ENCODE peak calls at places on chromosomes 12 and 14, in seven cellular contexts. O is KG1; I is COR-L47; M is kidney epithelial cell; U is left lung; C is lower leg skin; X is stimulated activated CD8-positive, alpha-beta memory T cell treated with anti-CD3 and anti-CD28 coated beads, Interleukin-15, amount 100 ng/mL, for 24 hours. B is an unnamed sample.

GRCh38 chr14:85565862-85566296 is 35.9 kb downstream of the FLRT2 start:
- DNase-seq in O (no peak), I (peak), M (peak), U (no peak), C (no peak), X (no peak), B (no peak)

GRCh38 chr12:116718578-116719454 is 19.1 kb downstream of the SPRING1 start:
- DNase-seq in O (no peak), I (no peak), M (peak), U (no peak), C (no peak), X (no peak), B (peak)

GRCh38 chr14:67618617-67619063 is 1.1 kb upstream of the ARG2 start:
- DNase-seq in O (peak), I (peak), M (no peak), U (no peak), C (no peak), X (no peak), B (peak)

GRCh38 chr12:111410229-111411186 is 4.8 kb downstream of the SH2B3 start:
- DNase-seq in O (no peak), I (no peak), M (no peak), U (no peak), C (no peak), X (no peak), B (no peak)

GRCh38 chr14:104098272-104099095 is 13.0 kb downstream of the ASPG start:
- DNase-seq in O (no peak), I (no peak), M (no peak), U (no peak), C (no peak), X (no peak), B (no peak)

GRCh38 chr14:46580941-46581671 is 70.5 kb downstream of the RPL10L start:
- DNase-seq in O (peak), I (peak), M (no peak), U (no peak), C (no peak), X (no peak), B (no peak)

GRCh38 chr14:32545858-32546210 is 216.7 kb downstream of the AKAP6 start:
- DNase-seq in O (no peak), I (no peak), M (no peak), U (no peak), C (no peak), X (no peak), B (no peak)

GRCh38 chr14:102086972-102087761 is at the start of gene HSP90AA1:
- DNase-seq in O (peak), I (peak), M (peak), U (peak), C (peak), X (peak), B (no peak)

GRCh38 chr14:105883066-105884005 is 357.0 kb downstream of the TMEM121 start:
- DNase-seq in O (no peak), I (peak), M (no peak), U (peak), C (no peak), X (no peak), B (no peak)

GRCh38 chr14:81737938-81738337 is 204.3 kb upstream of the SEL1L start:
- DNase-seq in O (no peak), I (no peak), M (no peak), U (no peak), C (no peak), X (no peak), B (no peak)

GRCh38 chr12:106044773-106045172 is 94.0 kb downstream of the NUAK1 start:
- DNase-seq in O (no peak), I (no peak), M (peak), U (no peak), C (no peak), X (no peak), B (no peak)

GRCh38 chr14:22493143-22493542 is 95.9 kb downstream of the DAD1 start:
- DNase-seq in O (no peak), I (no peak), M (no peak), U (no peak), C (no peak), X (no peak), B (no peak)

GRCh38 chr14:68373124-68373646 is 419.7 kb downstream of the ZFP36L1 start:
- DNase-seq in O (no peak), I (no peak), M (no peak), U (no peak), C (no peak), X (no peak), B (no peak)

GRCh38 chr14:102426796-102427195 is 64.1 kb downstream of the TECPR2 start:
- DNase-seq in O (no peak), I (no peak), M (no peak), U (no peak), C (no peak), X (no peak), B (no peak)

GRCh38 chr12:103273645-103274044 is 222.1 kb downstream of the C12orf42 start:
- DNase-seq in O (no peak), I (no peak), M (no peak), U (no peak), C (no peak), X (no peak), B (no peak)

GRCh38 chr14:92121207-92121669 is 268 bp downstream of the NDUFB1 start:
- DNase-seq in O (no peak), I (no peak), M (no peak), U (peak), C (peak), X (no peak), B (no peak)

GRCh38 chr12:29782285-29782820 is 1.4 kb downstream of the TMTC1 start:
- DNase-seq in O (no peak), I (no peak), M (peak), U (no peak), C (peak), X (no peak), B (no peak)

GRCh38 chr14:101875726-101876268 is 88.6 kb upstream of the DYNC1H1 start:
- DNase-seq in O (no peak), I (no peak), M (no peak), U (no peak), C (no peak), X (no peak), B (no peak)

GRCh38 chr14:26828741-26829140 is 230.9 kb upstream of the NOVA1 start:
- DNase-seq in O (no peak), I (no peak), M (no peak), U (no peak), C (no peak), X (no peak), B (no peak)

GRCh38 chr12:46473634-46474201 is 101.1 kb upstream of the SLC38A2 start:
- DNase-seq in O (peak), I (peak), M (peak), U (peak), C (peak), X (no peak), B (peak)

GRCh38 chr14:63248211-63248610 is 44.0 kb downstream of the RHOJ start:
- DNase-seq in O (no peak), I (no peak), M (no peak), U (no peak), C (no peak), X (no peak), B (peak)

GRCh38 chr14:24262821-24263733 is at the start of gene TGM1:
- DNase-seq in O (no peak), I (no peak), M (no peak), U (no peak), C (no peak), X (no peak), B (no peak)

GRCh38 chr14:52029881-52030280 is 39.0 kb downstream of the NID2 start:
- DNase-seq in O (no peak), I (no peak), M (no peak), U (no peak), C (no peak), X (no peak), B (no peak)

GRCh38 chr14:34482463-34482862 is 20.4 kb upstream of the SPTSSA start:
- DNase-seq in O (no peak), I (no peak), M (no peak), U (no peak), C (no peak), X (no peak), B (no peak)

GRCh38 chr14:24274101-24274543 is 2.7 kb upstream of the RABGGTA start:
- DNase-seq in O (no peak), I (no peak), M (peak), U (no peak), C (no peak), X (no peak), B (no peak)

GRCh38 chr14:98070521-98070920 is 1201.5 kb downstream of the BCL11B start:
- DNase-seq in O (no peak), I (peak), M (no peak), U (no peak), C (no peak), X (no peak), B (no peak)

GRCh38 chr14:55814064-55814463 is 234.1 kb downstream of the KTN1 start:
- DNase-seq in O (no peak), I (no peak), M (no peak), U (no peak), C (no peak), X (no peak), B (no peak)

GRCh38 chr14:88321692-88322504 is 1.2 kb downstream of the KCNK10 start:
- DNase-seq in O (no peak), I (no peak), M (no peak), U (no peak), C (no peak), X (no peak), B (no peak)

GRCh38 chr14:20578325-20578724 is 9.5 kb downstream of the RNASE11 start:
- DNase-seq in O (no peak), I (no peak), M (no peak), U (no peak), C (no peak), X (no peak), B (no peak)

GRCh38 chr12:122878780-122879612 is 16.9 kb downstream of the VPS37B start:
- DNase-seq in O (no peak), I (no peak), M (no peak), U (no peak), C (no peak), X (no peak), B (no peak)

GRCh38 chr12:47908738-47909137 is 3.9 kb upstream of the VDR start:
- DNase-seq in O (no peak), I (no peak), M (no peak), U (no peak), C (no peak), X (no peak), B (no peak)

GRCh38 chr14:24329736-24330135 is 5.1 kb downstream of the ADCY4 start:
- DNase-seq in O (no peak), I (no peak), M (no peak), U (peak), C (no peak), X (no peak), B (no peak)

GRCh38 chr12:26715232-26715631 is 117.8 kb downstream of the ITPR2 start:
- DNase-seq in O (no peak), I (no peak), M (no peak), U (no peak), C (no peak), X (no peak), B (no peak)

GRCh38 chr12:42109031-42109430 is 35.6 kb downstream of the GXYLT1 start:
- DNase-seq in O (no peak), I (no peak), M (no peak), U (no peak), C (no peak), X (no peak), B (no peak)

GRCh38 chr14:73817020-73817419 is 34.6 kb upstream of the PTGR2 start:
- DNase-seq in O (no peak), I (no peak), M (no peak), U (no peak), C (no peak), X (no peak), B (no peak)

GRCh38 chr14:54220122-54220691 is 176.6 kb upstream of the CDKN3 start:
- DNase-seq in O (no peak), I (no peak), M (no peak), U (no peak), C (no peak), X (no peak), B (no peak)

GRCh38 chr12:95836185-95836609 is 22.6 kb upstream of the SNRPF start:
- DNase-seq in O (no peak), I (peak), M (no peak), U (no peak), C (no peak), X (no peak), B (no peak)

GRCh38 chr14:22333408-22334274 is 255.4 kb downstream of the DAD1 start:
- DNase-seq in O (no peak), I (peak), M (peak), U (no peak), C (peak), X (no peak), B (no peak)

GRCh38 chr12:6367065-6367968 is 8.0 kb downstream of the SCNN1A start:
- DNase-seq in O (no peak), I (no peak), M (no peak), U (no peak), C (no peak), X (no peak), B (no peak)

GRCh38 chr14:104732931-104733681 is 9.1 kb downstream of the ADSS1 start:
- DNase-seq in O (no peak), I (no peak), M (no peak), U (no peak), C (no peak), X (no peak), B (no peak)

B was measured in AG04449.